ENCODE peak calls at places on chromosomes 1 and 21, in four cellular contexts. One of them, this sample, is unnamed.

GRCh38 chr1:78274814-78275213 is 216.0 kb upstream of the PTGFR start:
- DNase-seq in breast epithelium: no peak
- DNase-seq in spleen: no peak
- DNase-seq in K562: no peak
- DNase-seq in this sample: no peak

GRCh38 chr1:241639040-241639652 is 1.0 kb downstream of the CHML start:
- DNase-seq in breast epithelium: peak; percentile 21
- DNase-seq in spleen: no peak
- DNase-seq in K562: no peak
- DNase-seq in this sample: no peak

GRCh38 chr1:89262643-89263042 is 10.0 kb downstream of the GBP5 start:
- DNase-seq in breast epithelium: no peak
- DNase-seq in spleen: no peak
- DNase-seq in K562: no peak
- DNase-seq in this sample: no peak

GRCh38 chr21:32562426-32562825 is 22.9 kb downstream of the TCP10L start:
- DNase-seq in breast epithelium: no peak
- DNase-seq in spleen: no peak
- DNase-seq in K562: no peak
- DNase-seq in this sample: peak; percentile 78

GRCh38 chr1:10667815-10668214 is 128.6 kb downstream of the CASZ1 start:
- DNase-seq in breast epithelium: no peak
- DNase-seq in spleen: no peak
- DNase-seq in K562: no peak
- DNase-seq in this sample: no peak

GRCh38 chr1:194570449-194570848 is 1384.0 kb upstream of the B3GALT2 start:
- DNase-seq in breast epithelium: no peak
- DNase-seq in spleen: no peak
- DNase-seq in K562: no peak
- DNase-seq in this sample: no peak

GRCh38 chr1:178464141-178464540 is 32.6 kb downstream of the CLEC20A start:
- DNase-seq in breast epithelium: no peak
- DNase-seq in spleen: no peak
- DNase-seq in K562: no peak
- DNase-seq in this sample: no peak

GRCh38 chr1:51190996-51191395 is 45.1 kb upstream of the RNF11 start:
- DNase-seq in breast epithelium: no peak
- DNase-seq in spleen: no peak
- DNase-seq in K562: no peak
- DNase-seq in this sample: no peak

GRCh38 chr1:35264861-35265260 is 3.6 kb upstream of the ZMYM4 start:
- DNase-seq in breast epithelium: peak; percentile 71
- DNase-seq in spleen: no peak
- DNase-seq in K562: no peak
- DNase-seq in this sample: no peak
- TF ChIP-seq POLR2AphosphoS5 in breast epithelium: no peak
- TF ChIP-seq POLR2AphosphoS5 in spleen: no peak
- TF ChIP-seq POLR2AphosphoS5 in K562: no peak
- TF ChIP-seq POLR2AphosphoS5 in this sample: no peak

DNA sequence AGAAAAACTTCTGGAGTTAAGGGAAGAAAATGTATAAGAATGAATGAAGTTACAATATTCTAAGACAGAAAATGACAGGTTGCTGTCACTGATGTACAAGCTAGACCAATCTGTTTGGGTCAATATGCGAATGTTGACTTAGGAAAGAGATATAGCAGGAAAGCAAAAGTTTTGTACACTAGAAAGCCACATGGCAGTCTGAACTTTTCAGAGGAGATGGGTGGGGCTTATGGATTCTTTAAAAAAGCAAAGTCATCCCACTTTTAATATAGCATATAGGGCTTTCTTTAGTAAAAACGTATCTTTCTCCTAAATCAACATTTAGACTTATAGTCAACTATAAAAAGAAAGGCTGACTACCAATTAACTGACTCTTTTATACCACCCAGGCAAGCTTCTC is 381.2 kb downstream of the PTPRC start:
- DNase-seq in breast epithelium: no peak
- DNase-seq in spleen: no peak
- DNase-seq in K562: no peak
- DNase-seq in this sample: no peak
- H3K4me3 ChIP-seq in breast epithelium: no peak overlapping the region
- H3K4me3 ChIP-seq in spleen: no peak overlapping the region
- H3K4me3 ChIP-seq in K562: no peak overlapping the region
- H3K4me3 ChIP-seq in this sample: no peak overlapping the region

GRCh38 chr1:153749408-153750005 is 21.7 kb downstream of the INTS3 start:
- DNase-seq in breast epithelium: peak; percentile 83
- DNase-seq in spleen: peak; percentile 95
- DNase-seq in K562: peak; percentile 83
- DNase-seq in this sample: peak; percentile 95
- TF ChIP-seq POLR2AphosphoS5 in breast epithelium: peak; percentile 85
- TF ChIP-seq POLR2AphosphoS5 in spleen: peak; percentile 67
- TF ChIP-seq POLR2AphosphoS5 in K562: no peak
- TF ChIP-seq POLR2AphosphoS5 in this sample: peak; percentile 74

GRCh38 chr1:24932284-24932683 is 2.2 kb upstream of the RUNX3 start:
- DNase-seq in breast epithelium: no peak
- DNase-seq in spleen: peak; percentile 94
- DNase-seq in K562: peak; percentile 93
- DNase-seq in this sample: no peak
- H3K4me3 ChIP-seq in breast epithelium: no peak overlapping the region
- H3K4me3 ChIP-seq in spleen: peak overlapping the region; percentile 2
- H3K4me3 ChIP-seq in K562: no peak overlapping the region
- H3K4me3 ChIP-seq in this sample: peak overlapping the region; percentile 36

GRCh38 chr1:64663654-64664053 is 81.2 kb upstream of the RAVER2 start:
- DNase-seq in breast epithelium: no peak
- DNase-seq in spleen: no peak
- DNase-seq in K562: peak; percentile 25
- DNase-seq in this sample: no peak
- TF ChIP-seq POLR2AphosphoS5 in breast epithelium: no peak
- TF ChIP-seq POLR2AphosphoS5 in spleen: no peak
- TF ChIP-seq POLR2AphosphoS5 in K562: no peak
- TF ChIP-seq POLR2AphosphoS5 in this sample: no peak

This sample was measured in esophagus muscularis mucosa.